ENCODE peak calls at places on chromosomes 12 and 14, in six cellular contexts. X is sigmoid colon, O is IMR-90, Z is body of pancreas, U is GM12878, C is tibial nerve. D is an unnamed sample.

GRCh38 chr12:106358410-106359241 is 1.1 kb downstream of the POLR3B start:
- DNase-seq in X (no peak), O (peak), Z (peak), U (no peak), C (no peak), D (no peak)

GRCh38 chr14:95770777-95771176 is 56.9 kb upstream of the TCL1A start:
- DNase-seq in X (no peak), O (no peak), Z (peak), U (no peak), C (no peak), D (no peak)

GRCh38 chr14:83419420-83419819 is 1885.8 kb upstream of the SEL1L start:
- DNase-seq in X (no peak), O (no peak), Z (peak), U (no peak), C (no peak), D (no peak)

GRCh38 chr14:37931998-37932397 is 275.7 kb upstream of the SSTR1 start:
- DNase-seq in X (no peak), O (no peak), Z (no peak), U (no peak), C (no peak), D (no peak)

GRCh38 chr12:52648012-52648550 is 3.9 kb downstream of the KRT2 start:
- DNase-seq in X (no peak), O (no peak), Z (no peak), U (no peak), C (no peak), D (peak)

GRCh38 chr14:99729991-99730875 is 46.1 kb downstream of the CYP46A1 start:
- DNase-seq in X (peak), O (peak), Z (peak), U (no peak), C (peak), D (no peak)

GRCh38 chr12:52865090-52865944 is 16.5 kb upstream of the KRT78 start:
- DNase-seq in X (no peak), O (peak), Z (peak), U (no peak), C (no peak), D (peak)

GRCh38 chr14:102063808-102064429 is 22.9 kb downstream of the HSP90AA1 start:
- DNase-seq in X (no peak), O (no peak), Z (no peak), U (no peak), C (no peak), D (no peak)

GRCh38 chr14:92572050-92572449 is 58.5 kb downstream of the RIN3 start:
- DNase-seq in X (peak), O (no peak), Z (no peak), U (no peak), C (no peak), D (no peak)

DNA sequence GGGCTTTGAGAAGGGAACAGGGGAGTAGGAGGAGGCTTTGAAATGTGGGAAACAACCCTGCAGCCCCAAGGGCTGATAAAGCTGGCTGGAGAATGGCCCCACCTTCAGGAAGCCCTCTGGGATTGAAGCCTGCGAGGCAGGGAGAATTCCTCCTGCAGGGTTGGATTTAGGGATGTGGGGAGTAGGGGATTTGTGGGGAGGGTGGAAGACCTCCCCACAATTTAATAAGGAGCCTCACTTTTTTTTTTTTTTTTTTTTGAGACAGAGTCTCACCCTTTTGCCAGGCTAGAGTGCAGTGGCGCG is 88.8 kb upstream of the NCOR2 start:
- DNase-seq in X (no peak), O (no peak), Z (no peak), U (no peak), C (no peak), D (no peak)
- H3K4me3 ChIP-seq in X (no peak), O (no peak), Z (no peak), U (no peak), C (no peak), D (no peak)

GRCh38 chr12:12786371-12786715 is 884 bp downstream of the APOLD1 start:
- DNase-seq in X (no peak), O (no peak), Z (no peak), U (no peak), C (no peak), D (no peak)

GRCh38 chr12:12788675-12789368 is 3.4 kb downstream of the APOLD1 start:
- DNase-seq in X (peak), O (peak), Z (peak), U (no peak), C (no peak), D (no peak)

GRCh38 chr12:12788131-12788530 is 2.7 kb downstream of the APOLD1 start:
- DNase-seq in X (no peak), O (peak), Z (no peak), U (no peak), C (no peak), D (no peak)

GRCh38 chr12:12784911-12785814 is at the start of gene APOLD1:
- DNase-seq in X (peak), O (no peak), Z (peak), U (no peak), C (no peak), D (no peak)

GRCh38 chr12:12786716-12787601 is 1.5 kb downstream of the APOLD1 start:
- DNase-seq in X (peak), O (peak), Z (peak), U (no peak), C (peak), D (peak)
- TF ChIP-seq CTCF in X (no peak), O (no peak), Z (peak), U (no peak), C (peak), D (no peak)

DNA sequence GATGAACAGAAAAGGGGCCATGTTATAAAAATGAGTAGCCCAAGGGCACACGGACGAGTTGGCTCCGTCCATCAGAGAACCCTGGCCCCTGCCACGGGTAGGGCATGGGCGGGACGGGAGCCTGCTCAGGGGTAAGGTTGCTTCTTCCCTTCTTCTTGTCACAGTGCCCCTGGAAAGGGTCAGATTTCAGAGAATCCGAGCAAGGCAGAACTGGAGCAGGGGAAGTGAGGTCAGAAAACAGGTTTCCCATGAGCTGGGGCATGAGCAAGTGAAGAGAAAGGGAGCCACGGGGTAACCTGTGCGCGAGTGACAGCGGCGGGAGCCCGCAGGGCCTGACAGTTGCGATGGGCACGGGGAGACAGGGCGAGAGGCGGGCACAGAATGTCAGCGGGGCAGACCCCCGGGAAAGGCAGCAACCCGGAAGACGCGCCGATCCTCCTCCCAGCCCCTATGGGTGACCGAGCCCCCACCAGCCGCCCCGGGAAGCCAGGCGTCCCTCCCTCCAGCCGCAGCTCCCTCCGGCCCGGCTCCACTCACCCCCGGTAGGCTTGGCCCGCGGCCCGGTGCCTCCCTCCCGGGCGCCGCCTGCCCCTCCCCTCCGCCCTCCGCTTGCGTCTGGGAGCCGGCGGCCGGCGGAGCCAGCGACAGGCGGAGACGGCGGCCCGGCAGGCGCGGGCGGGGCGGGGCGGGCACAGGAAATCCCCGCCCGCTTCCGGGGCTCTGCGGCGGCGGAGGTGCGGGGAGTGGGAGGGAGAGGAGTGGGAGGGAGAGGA is at the start of gene ZNF641:
- DNase-seq in X (peak), O (peak), Z (peak), U (no peak), C (peak), D (peak)
- TF ChIP-seq POLR2A in X (no peak), O (no peak), Z (peak), U (peak), C (peak), D (no peak)

DNA sequence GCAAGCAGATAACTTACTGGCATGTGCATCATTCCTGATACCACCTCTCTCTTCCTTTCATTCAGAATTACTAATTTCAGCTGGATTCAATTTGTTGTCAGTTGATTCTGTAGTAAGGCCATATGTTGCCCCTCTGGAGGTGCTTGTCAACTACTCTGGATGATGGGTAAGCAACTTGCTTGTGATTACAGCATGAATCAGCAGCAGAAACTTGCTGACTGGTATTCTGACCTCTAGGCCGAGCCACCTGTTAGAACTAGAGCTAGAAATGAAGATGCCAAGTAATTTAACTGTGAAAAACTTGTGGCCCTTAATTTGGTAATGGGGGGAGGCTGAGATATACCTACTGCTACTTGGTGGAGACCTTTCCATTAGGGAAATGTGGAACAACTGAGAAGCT is 5.1 kb downstream of the RNF10 start:
- DNase-seq in X (peak), O (peak), Z (no peak), U (no peak), C (no peak), D (no peak)
- H3K4me3 ChIP-seq in X (no peak), O (no peak), Z (no peak), U (peak), C (no peak), D (no peak)

GRCh38 chr12:113732916-113733315 is 233.2 kb downstream of the RBM19 start:
- DNase-seq in X (no peak), O (no peak), Z (no peak), U (no peak), C (no peak), D (no peak)
- TF ChIP-seq CTCF in X (no peak), O (no peak), Z (no peak), U (no peak), C (no peak), D (no peak)

DNA sequence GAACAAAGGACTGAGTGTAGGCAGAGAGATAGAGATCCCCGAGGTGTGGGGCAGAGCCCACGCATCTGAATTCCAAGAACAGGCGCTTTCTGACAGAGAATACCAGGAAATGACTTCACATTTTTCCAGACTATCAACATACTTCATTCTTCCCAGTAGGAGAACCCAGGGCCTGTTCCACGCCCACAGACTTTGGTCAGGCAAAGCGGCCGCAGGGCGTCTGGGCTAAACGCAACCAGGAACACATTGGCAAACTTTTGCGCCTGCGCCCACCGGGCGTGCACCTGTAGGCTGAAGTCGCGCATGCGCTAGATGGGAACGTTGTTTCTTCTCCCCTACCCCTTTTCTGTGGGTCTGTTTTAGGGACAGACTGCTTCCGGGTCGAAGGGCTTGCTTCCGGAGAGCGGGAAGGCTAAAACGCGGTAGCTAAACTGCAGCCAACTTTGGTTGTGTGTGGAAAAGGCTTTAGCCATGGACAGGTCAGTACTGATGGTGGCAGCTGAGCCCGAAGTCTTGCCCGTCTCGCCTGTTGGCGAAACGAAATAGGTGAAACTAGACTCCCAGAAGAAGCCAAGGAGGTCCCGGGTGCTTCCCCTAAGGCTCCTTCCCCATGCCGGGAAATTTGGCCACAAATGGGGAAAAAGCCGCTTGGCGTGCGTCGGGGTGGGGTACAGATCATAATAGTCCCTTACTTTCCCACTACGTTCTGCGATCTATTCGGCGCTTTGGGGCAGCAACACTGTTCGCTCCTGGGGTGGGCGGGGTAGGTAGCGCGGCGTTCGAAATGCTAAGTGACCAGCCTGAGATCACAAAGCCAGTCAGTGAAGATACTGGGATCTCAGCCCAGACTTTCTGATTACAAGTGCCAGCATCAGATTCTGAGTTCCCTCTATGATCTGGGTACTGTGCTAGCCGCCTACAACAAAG is at the start of gene NUP107:
- DNase-seq in X (peak), O (peak), Z (peak), U (peak), C (peak), D (peak)
- TF ChIP-seq POLR2A in X (no peak), O (peak), Z (peak), U (peak), C (no peak), D (no peak)

GRCh38 chr12:55703288-55703687 is 4.4 kb downstream of the ITGA7 start:
- DNase-seq in X (peak), O (no peak), Z (no peak), U (no peak), C (no peak), D (no peak)
- H3K4me3 ChIP-seq in X (peak), O (no peak), Z (no peak), U (no peak), C (peak), D (no peak)